ENCODE peak calls at places on chromosomes 11 and 22, in ten cellular contexts. One of them, this sample, is unnamed.

GRCh38 chr22:29115682-29116313 is 43.0 kb downstream of the KREMEN1 start:
- DNase-seq in PC-9: no peak
- DNase-seq in AG10803: no peak
- DNase-seq in stomach: no peak
- DNase-seq in heart left ventricle: no peak
- DNase-seq in astrocyte of the cerebellum: no peak
- DNase-seq in transverse colon: no peak
- DNase-seq in astrocyte of the spinal cord: no peak
- DNase-seq in cardiac fibroblast: no peak
- DNase-seq in fibroblast of villous mesenchyme: peak; percentile 46
- DNase-seq in this sample: no peak

GRCh38 chr11:10618490-10618889 is 50.0 kb upstream of the LYVE1 start:
- DNase-seq in cardiac fibroblast: peak; percentile 5
- DNase-seq in stomach: no peak
- DNase-seq in AG10803: no peak
- DNase-seq in fibroblast of villous mesenchyme: no peak
- DNase-seq in transverse colon: no peak
- DNase-seq in astrocyte of the spinal cord: no peak
- DNase-seq in astrocyte of the cerebellum: no peak
- DNase-seq in heart left ventricle: no peak
- DNase-seq in PC-9: no peak
- DNase-seq in this sample: no peak

GRCh38 chr11:65576867-65577755 is 1.3 kb downstream of the EHBP1L1 start:
- DNase-seq in PC-9: peak; percentile 87
- DNase-seq in stomach: peak; percentile 78
- DNase-seq in astrocyte of the spinal cord: peak; percentile 45
- DNase-seq in heart left ventricle: peak; percentile 83
- DNase-seq in astrocyte of the cerebellum: no peak
- DNase-seq in cardiac fibroblast: peak; percentile 64
- DNase-seq in AG10803: peak; percentile 65
- DNase-seq in fibroblast of villous mesenchyme: peak; percentile 75
- DNase-seq in transverse colon: peak; percentile 81
- DNase-seq in this sample: peak; percentile 90

GRCh38 chr11:121431820-121432526 is 20.1 kb upstream of the SORL1 start:
- DNase-seq in PC-9: no peak
- DNase-seq in heart left ventricle: no peak
- DNase-seq in AG10803: no peak
- DNase-seq in cardiac fibroblast: no peak
- DNase-seq in astrocyte of the cerebellum: no peak
- DNase-seq in fibroblast of villous mesenchyme: no peak
- DNase-seq in stomach: no peak
- DNase-seq in transverse colon: no peak
- DNase-seq in astrocyte of the spinal cord: no peak
- DNase-seq in this sample: no peak

GRCh38 chr11:67033661-67034166 is 10.8 kb downstream of the SYT12 start:
- DNase-seq in AG10803: peak; percentile 99
- DNase-seq in heart left ventricle: no peak
- DNase-seq in stomach: no peak
- DNase-seq in astrocyte of the spinal cord: peak; percentile 96
- DNase-seq in PC-9: peak; percentile 59
- DNase-seq in fibroblast of villous mesenchyme: peak; percentile 96
- DNase-seq in transverse colon: no peak
- DNase-seq in astrocyte of the cerebellum: peak; percentile 95
- DNase-seq in cardiac fibroblast: peak; percentile 91
- DNase-seq in this sample: peak; percentile 86

GRCh38 chr11:13335319-13335718 is 57.7 kb downstream of the BMAL1 start:
- DNase-seq in transverse colon: peak; percentile 68
- DNase-seq in fibroblast of villous mesenchyme: peak; percentile 64
- DNase-seq in astrocyte of the spinal cord: peak; percentile 62
- DNase-seq in heart left ventricle: no peak
- DNase-seq in stomach: peak; percentile 71
- DNase-seq in cardiac fibroblast: peak; percentile 80
- DNase-seq in PC-9: peak; percentile 38
- DNase-seq in AG10803: peak; percentile 90
- DNase-seq in astrocyte of the cerebellum: no peak
- DNase-seq in this sample: peak; percentile 74

GRCh38 chr11:109838034-109838433 is 255.2 kb upstream of the ZC3H12C start:
- DNase-seq in astrocyte of the spinal cord: no peak
- DNase-seq in astrocyte of the cerebellum: no peak
- DNase-seq in PC-9: no peak
- DNase-seq in heart left ventricle: no peak
- DNase-seq in stomach: no peak
- DNase-seq in cardiac fibroblast: no peak
- DNase-seq in transverse colon: no peak
- DNase-seq in AG10803: peak; percentile 84
- DNase-seq in fibroblast of villous mesenchyme: no peak
- DNase-seq in this sample: no peak

GRCh38 chr11:132980721-132981120 is 551.6 kb downstream of the OPCML start:
- DNase-seq in PC-9: no peak
- DNase-seq in AG10803: no peak
- DNase-seq in transverse colon: no peak
- DNase-seq in astrocyte of the cerebellum: no peak
- DNase-seq in fibroblast of villous mesenchyme: no peak
- DNase-seq in astrocyte of the spinal cord: no peak
- DNase-seq in cardiac fibroblast: no peak
- DNase-seq in heart left ventricle: no peak
- DNase-seq in stomach: no peak
- DNase-seq in this sample: peak; percentile 48

GRCh38 chr11:114440971-114441810 is 1.9 kb downstream of the REXO2 start:
- DNase-seq in AG10803: peak; percentile 11
- DNase-seq in astrocyte of the cerebellum: no peak
- DNase-seq in fibroblast of villous mesenchyme: peak; percentile 54
- DNase-seq in transverse colon: no peak
- DNase-seq in heart left ventricle: no peak
- DNase-seq in stomach: no peak
- DNase-seq in astrocyte of the spinal cord: no peak
- DNase-seq in cardiac fibroblast: no peak
- DNase-seq in PC-9: no peak
- DNase-seq in this sample: no peak

GRCh38 chr22:36732609-36733008 is 29.1 kb upstream of the CACNG2 start:
- DNase-seq in stomach: no peak
- DNase-seq in astrocyte of the spinal cord: no peak
- DNase-seq in astrocyte of the cerebellum: no peak
- DNase-seq in fibroblast of villous mesenchyme: no peak
- DNase-seq in heart left ventricle: no peak
- DNase-seq in transverse colon: no peak
- DNase-seq in cardiac fibroblast: no peak
- DNase-seq in AG10803: no peak
- DNase-seq in PC-9: no peak
- DNase-seq in this sample: no peak

GRCh38 chr11:23311986-23312940 is 452.0 kb upstream of the CCDC179 start:
- DNase-seq in PC-9: no peak
- DNase-seq in AG10803: peak; percentile 27
- DNase-seq in fibroblast of villous mesenchyme: peak; percentile 31
- DNase-seq in stomach: no peak
- DNase-seq in heart left ventricle: no peak
- DNase-seq in astrocyte of the spinal cord: peak; percentile 75
- DNase-seq in astrocyte of the cerebellum: no peak
- DNase-seq in cardiac fibroblast: peak; percentile 38
- DNase-seq in transverse colon: no peak
- DNase-seq in this sample: peak; percentile 48

GRCh38 chr11:19110290-19110689 is 6.7 kb upstream of the ZDHHC13 start:
- DNase-seq in heart left ventricle: no peak
- DNase-seq in AG10803: no peak
- DNase-seq in astrocyte of the spinal cord: no peak
- DNase-seq in transverse colon: no peak
- DNase-seq in fibroblast of villous mesenchyme: no peak
- DNase-seq in stomach: peak; percentile 45
- DNase-seq in astrocyte of the cerebellum: no peak
- DNase-seq in PC-9: no peak
- DNase-seq in cardiac fibroblast: no peak
- DNase-seq in this sample: no peak

GRCh38 chr11:20729597-20730095 is 60.3 kb downstream of the NELL1 start:
- DNase-seq in AG10803: no peak
- DNase-seq in fibroblast of villous mesenchyme: no peak
- DNase-seq in heart left ventricle: no peak
- DNase-seq in cardiac fibroblast: no peak
- DNase-seq in transverse colon: no peak
- DNase-seq in stomach: no peak
- DNase-seq in astrocyte of the spinal cord: no peak
- DNase-seq in astrocyte of the cerebellum: no peak
- DNase-seq in PC-9: no peak
- DNase-seq in this sample: no peak

GRCh38 chr11:126720539-126721235 is 279.9 kb downstream of the KIRREL3 start:
- DNase-seq in astrocyte of the cerebellum: no peak
- DNase-seq in astrocyte of the spinal cord: no peak
- DNase-seq in fibroblast of villous mesenchyme: no peak
- DNase-seq in transverse colon: no peak
- DNase-seq in PC-9: no peak
- DNase-seq in heart left ventricle: no peak
- DNase-seq in AG10803: peak; percentile 62
- DNase-seq in stomach: no peak
- DNase-seq in cardiac fibroblast: no peak
- DNase-seq in this sample: no peak

GRCh38 chr11:30585067-30585891 is 874 bp downstream of the MPPED2 start:
- DNase-seq in transverse colon: no peak
- DNase-seq in astrocyte of the spinal cord: no peak
- DNase-seq in heart left ventricle: peak; percentile 67
- DNase-seq in astrocyte of the cerebellum: no peak
- DNase-seq in PC-9: no peak
- DNase-seq in cardiac fibroblast: no peak
- DNase-seq in stomach: peak; percentile 28
- DNase-seq in fibroblast of villous mesenchyme: no peak
- DNase-seq in AG10803: no peak
- DNase-seq in this sample: no peak

GRCh38 chr11:30585892-30586250 is 282 bp downstream of the MPPED2 start:
- DNase-seq in astrocyte of the spinal cord: no peak
- DNase-seq in cardiac fibroblast: no peak
- DNase-seq in transverse colon: peak; percentile 9
- DNase-seq in PC-9: no peak
- DNase-seq in heart left ventricle: peak; percentile 71
- DNase-seq in AG10803: no peak
- DNase-seq in fibroblast of villous mesenchyme: no peak
- DNase-seq in stomach: no peak
- DNase-seq in astrocyte of the cerebellum: no peak
- DNase-seq in this sample: no peak

GRCh38 chr11:30581646-30582045 is 4.5 kb downstream of the MPPED2 start:
- DNase-seq in PC-9: no peak
- DNase-seq in cardiac fibroblast: no peak
- DNase-seq in AG10803: no peak
- DNase-seq in astrocyte of the cerebellum: no peak
- DNase-seq in stomach: no peak
- DNase-seq in heart left ventricle: no peak
- DNase-seq in fibroblast of villous mesenchyme: no peak
- DNase-seq in astrocyte of the spinal cord: no peak
- DNase-seq in transverse colon: no peak
- DNase-seq in this sample: no peak

GRCh38 chr11:30586251-30587144 is at the start of gene MPPED2:
- DNase-seq in AG10803: no peak
- DNase-seq in heart left ventricle: peak; percentile 75
- DNase-seq in astrocyte of the spinal cord: no peak
- DNase-seq in fibroblast of villous mesenchyme: no peak
- DNase-seq in stomach: no peak
- DNase-seq in PC-9: no peak
- DNase-seq in astrocyte of the cerebellum: no peak
- DNase-seq in cardiac fibroblast: no peak
- DNase-seq in transverse colon: peak; percentile 25
- DNase-seq in this sample: peak; percentile 2

GRCh38 chr11:30583505-30584280 is 2.5 kb downstream of the MPPED2 start:
- DNase-seq in astrocyte of the cerebellum: no peak
- DNase-seq in stomach: no peak
- DNase-seq in cardiac fibroblast: no peak
- DNase-seq in astrocyte of the spinal cord: no peak
- DNase-seq in transverse colon: peak; percentile 9
- DNase-seq in AG10803: no peak
- DNase-seq in PC-9: no peak
- DNase-seq in heart left ventricle: peak; percentile 60
- DNase-seq in fibroblast of villous mesenchyme: no peak
- DNase-seq in this sample: no peak
- H3K4me3 ChIP-seq in astrocyte of the cerebellum: peak overlapping the region; percentile 51
- H3K4me3 ChIP-seq in stomach: peak overlapping the region; percentile 69
- H3K4me3 ChIP-seq in cardiac fibroblast: no peak overlapping the region
- H3K4me3 ChIP-seq in astrocyte of the spinal cord: no peak overlapping the region
- H3K4me3 ChIP-seq in transverse colon: peak overlapping the region; percentile 53
- H3K4me3 ChIP-seq in AG10803: no peak overlapping the region
- H3K4me3 ChIP-seq in PC-9: no peak overlapping the region
- H3K4me3 ChIP-seq in heart left ventricle: peak overlapping the region; percentile 97
- H3K4me3 ChIP-seq in fibroblast of villous mesenchyme: no peak overlapping the region
- H3K4me3 ChIP-seq in this sample: no peak overlapping the region

GRCh38 chr11:976431-977160 is 50.9 kb downstream of the AP2A2 start:
- DNase-seq in AG10803: peak; percentile 86
- DNase-seq in stomach: no peak
- DNase-seq in transverse colon: no peak
- DNase-seq in fibroblast of villous mesenchyme: no peak
- DNase-seq in heart left ventricle: no peak
- DNase-seq in cardiac fibroblast: peak; percentile 25
- DNase-seq in PC-9: no peak
- DNase-seq in astrocyte of the cerebellum: peak; percentile 60
- DNase-seq in astrocyte of the spinal cord: peak; percentile 63
- DNase-seq in this sample: no peak
- TF ChIP-seq CTCF in AG10803: peak; percentile 46
- TF ChIP-seq CTCF in stomach: no peak
- TF ChIP-seq CTCF in transverse colon: no peak
- TF ChIP-seq CTCF in fibroblast of villous mesenchyme: no peak
- TF ChIP-seq CTCF in heart left ventricle: no peak
- TF ChIP-seq CTCF in cardiac fibroblast: no peak
- TF ChIP-seq CTCF in PC-9: no peak
- TF ChIP-seq CTCF in astrocyte of the cerebellum: peak; percentile 37
- TF ChIP-seq CTCF in astrocyte of the spinal cord: peak; percentile 36
- TF ChIP-seq CTCF in this sample: no peak

GRCh38 chr11:8389034-8389996 is 125.6 kb upstream of the LMO1 start:
- DNase-seq in astrocyte of the cerebellum: peak; percentile 24
- DNase-seq in stomach: peak; percentile 42
- DNase-seq in fibroblast of villous mesenchyme: no peak
- DNase-seq in cardiac fibroblast: no peak
- DNase-seq in AG10803: no peak
- DNase-seq in PC-9: no peak
- DNase-seq in heart left ventricle: no peak
- DNase-seq in transverse colon: no peak
- DNase-seq in astrocyte of the spinal cord: peak; percentile 37
- DNase-seq in this sample: no peak
- H3K4me3 ChIP-seq in astrocyte of the cerebellum: no peak overlapping the region
- H3K4me3 ChIP-seq in stomach: no peak overlapping the region
- H3K4me3 ChIP-seq in fibroblast of villous mesenchyme: no peak overlapping the region
- H3K4me3 ChIP-seq in cardiac fibroblast: no peak overlapping the region
- H3K4me3 ChIP-seq in AG10803: no peak overlapping the region
- H3K4me3 ChIP-seq in PC-9: no peak overlapping the region
- H3K4me3 ChIP-seq in heart left ventricle: peak overlapping the region; percentile 23
- H3K4me3 ChIP-seq in transverse colon: no peak overlapping the region
- H3K4me3 ChIP-seq in astrocyte of the spinal cord: no peak overlapping the region
- H3K4me3 ChIP-seq in this sample: no peak overlapping the region

DNA sequence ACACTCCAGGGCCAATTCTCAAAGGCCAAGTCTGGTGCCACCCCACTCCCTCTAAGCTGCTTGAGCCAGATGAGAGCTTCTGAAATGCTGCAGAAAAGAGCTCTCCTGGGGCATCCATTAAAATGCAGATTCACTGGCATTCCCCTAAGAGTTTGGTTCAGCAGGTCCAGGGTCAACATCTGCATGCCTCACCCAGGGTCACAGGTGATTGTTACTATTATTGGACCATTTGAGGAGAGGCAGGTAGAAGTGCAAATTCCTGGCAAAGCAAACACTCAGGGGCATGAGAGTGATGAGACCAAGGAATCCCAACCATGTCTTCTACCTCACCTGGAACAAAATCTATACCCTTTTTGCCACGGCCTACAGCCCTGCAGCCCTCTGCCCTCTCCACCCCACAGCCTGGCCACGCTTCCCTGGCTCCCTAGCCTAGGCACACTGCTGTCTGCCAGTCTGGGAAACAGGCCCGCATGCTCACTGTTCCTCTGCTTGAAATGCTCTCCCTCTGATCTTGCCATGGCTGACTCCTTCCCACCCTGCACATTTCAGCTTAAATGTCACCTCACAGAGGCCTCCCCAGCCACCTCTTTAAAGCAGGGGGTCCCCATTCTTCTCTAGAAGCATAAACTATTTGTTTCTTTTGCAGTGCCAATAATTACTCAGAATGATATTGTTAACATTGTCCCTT is 4.4 kb upstream of the P2RX6 start:
- DNase-seq in cardiac fibroblast: no peak
- DNase-seq in heart left ventricle: no peak
- DNase-seq in AG10803: no peak
- DNase-seq in astrocyte of the cerebellum: no peak
- DNase-seq in fibroblast of villous mesenchyme: no peak
- DNase-seq in PC-9: no peak
- DNase-seq in astrocyte of the spinal cord: no peak
- DNase-seq in stomach: no peak
- DNase-seq in transverse colon: no peak
- DNase-seq in this sample: no peak
- TF ChIP-seq CTCF in cardiac fibroblast: no peak
- TF ChIP-seq CTCF in heart left ventricle: no peak
- TF ChIP-seq CTCF in AG10803: no peak
- TF ChIP-seq CTCF in astrocyte of the cerebellum: no peak
- TF ChIP-seq CTCF in fibroblast of villous mesenchyme: no peak
- TF ChIP-seq CTCF in PC-9: no peak
- TF ChIP-seq CTCF in astrocyte of the spinal cord: no peak
- TF ChIP-seq CTCF in stomach: no peak
- TF ChIP-seq CTCF in transverse colon: no peak
- TF ChIP-seq CTCF in this sample: no peak